ENCODE peak calls at places on chromosomes 5 and 9, in seven cellular contexts. One of them, this sample, is unnamed.

GRCh38 chr5:31033295-31033694 is 160.2 kb upstream of the CDH6 start:
- DNase-seq in NCI-H1417: no peak
- DNase-seq in stimulated activated CD4-positive, alpha-beta T cell treated with anti-CD3 and anti-CD28 coated beads, Interleukin-12 subunit alpha, Interleukin-12 subunit beta, amount 100 ng/mL, for 4 hours: no peak
- DNase-seq in NCI-H2171: no peak
- DNase-seq in dorsolateral prefrontal cortex: no peak
- DNase-seq in Right ventricle myocardium superior: no peak
- DNase-seq in mammary epithelial cell: no peak
- DNase-seq in this sample: no peak

GRCh38 chr9:4180907-4181605 is 118.8 kb downstream of the GLIS3 start:
- DNase-seq in dorsolateral prefrontal cortex: no peak
- DNase-seq in NCI-H1417: no peak
- DNase-seq in Right ventricle myocardium superior: peak; percentile 44
- DNase-seq in mammary epithelial cell: peak; percentile 32
- DNase-seq in stimulated activated CD4-positive, alpha-beta T cell treated with anti-CD3 and anti-CD28 coated beads, Interleukin-12 subunit alpha, Interleukin-12 subunit beta, amount 100 ng/mL, for 4 hours: no peak
- DNase-seq in NCI-H2171: peak; percentile 30
- DNase-seq in this sample: no peak

GRCh38 chr5:74294231-74294705 is 346.3 kb downstream of the ENC1 start:
- DNase-seq in stimulated activated CD4-positive, alpha-beta T cell treated with anti-CD3 and anti-CD28 coated beads, Interleukin-12 subunit alpha, Interleukin-12 subunit beta, amount 100 ng/mL, for 4 hours: no peak
- DNase-seq in mammary epithelial cell: no peak
- DNase-seq in NCI-H1417: no peak
- DNase-seq in Right ventricle myocardium superior: peak; percentile 47
- DNase-seq in dorsolateral prefrontal cortex: peak; percentile 80
- DNase-seq in NCI-H2171: no peak
- DNase-seq in this sample: peak; percentile 1

GRCh38 chr5:35665066-35665465 is 47.4 kb downstream of the SPEF2 start:
- DNase-seq in dorsolateral prefrontal cortex: no peak
- DNase-seq in mammary epithelial cell: no peak
- DNase-seq in NCI-H2171: no peak
- DNase-seq in NCI-H1417: no peak
- DNase-seq in stimulated activated CD4-positive, alpha-beta T cell treated with anti-CD3 and anti-CD28 coated beads, Interleukin-12 subunit alpha, Interleukin-12 subunit beta, amount 100 ng/mL, for 4 hours: no peak
- DNase-seq in Right ventricle myocardium superior: no peak
- DNase-seq in this sample: no peak

GRCh38 chr9:105296889-105297288 is 52.4 kb downstream of the SLC44A1 start:
- DNase-seq in NCI-H2171: no peak
- DNase-seq in mammary epithelial cell: peak; percentile 96
- DNase-seq in NCI-H1417: no peak
- DNase-seq in Right ventricle myocardium superior: no peak
- DNase-seq in stimulated activated CD4-positive, alpha-beta T cell treated with anti-CD3 and anti-CD28 coated beads, Interleukin-12 subunit alpha, Interleukin-12 subunit beta, amount 100 ng/mL, for 4 hours: no peak
- DNase-seq in dorsolateral prefrontal cortex: no peak
- DNase-seq in this sample: no peak

GRCh38 chr5:57989378-57989777 is 470.5 kb downstream of the PLK2 start:
- DNase-seq in dorsolateral prefrontal cortex: no peak
- DNase-seq in NCI-H2171: no peak
- DNase-seq in NCI-H1417: no peak
- DNase-seq in Right ventricle myocardium superior: no peak
- DNase-seq in mammary epithelial cell: peak; percentile 61
- DNase-seq in stimulated activated CD4-positive, alpha-beta T cell treated with anti-CD3 and anti-CD28 coated beads, Interleukin-12 subunit alpha, Interleukin-12 subunit beta, amount 100 ng/mL, for 4 hours: no peak
- DNase-seq in this sample: no peak

GRCh38 chr9:2570615-2571479 is 50.7 kb upstream of the VLDLR start:
- DNase-seq in mammary epithelial cell: peak; percentile 65
- DNase-seq in stimulated activated CD4-positive, alpha-beta T cell treated with anti-CD3 and anti-CD28 coated beads, Interleukin-12 subunit alpha, Interleukin-12 subunit beta, amount 100 ng/mL, for 4 hours: peak; percentile 1
- DNase-seq in NCI-H2171: peak; percentile 6
- DNase-seq in NCI-H1417: peak; percentile 62
- DNase-seq in dorsolateral prefrontal cortex: peak; percentile 26
- DNase-seq in Right ventricle myocardium superior: peak; percentile 94
- DNase-seq in this sample: no peak

GRCh38 chr5:176832162-176832561 is 21.8 kb downstream of the UNC5A start:
- DNase-seq in dorsolateral prefrontal cortex: no peak
- DNase-seq in NCI-H1417: no peak
- DNase-seq in mammary epithelial cell: no peak
- DNase-seq in Right ventricle myocardium superior: no peak
- DNase-seq in NCI-H2171: no peak
- DNase-seq in stimulated activated CD4-positive, alpha-beta T cell treated with anti-CD3 and anti-CD28 coated beads, Interleukin-12 subunit alpha, Interleukin-12 subunit beta, amount 100 ng/mL, for 4 hours: no peak
- DNase-seq in this sample: no peak

GRCh38 chr5:172113036-172113435 is 75.0 kb downstream of the STK10 start:
- DNase-seq in NCI-H2171: no peak
- DNase-seq in NCI-H1417: no peak
- DNase-seq in dorsolateral prefrontal cortex: no peak
- DNase-seq in Right ventricle myocardium superior: no peak
- DNase-seq in stimulated activated CD4-positive, alpha-beta T cell treated with anti-CD3 and anti-CD28 coated beads, Interleukin-12 subunit alpha, Interleukin-12 subunit beta, amount 100 ng/mL, for 4 hours: peak; percentile 35
- DNase-seq in mammary epithelial cell: no peak
- DNase-seq in this sample: no peak

GRCh38 chr9:37914701-37915358 is 10.9 kb upstream of the SLC25A51 start:
- DNase-seq in stimulated activated CD4-positive, alpha-beta T cell treated with anti-CD3 and anti-CD28 coated beads, Interleukin-12 subunit alpha, Interleukin-12 subunit beta, amount 100 ng/mL, for 4 hours: no peak
- DNase-seq in NCI-H2171: no peak
- DNase-seq in NCI-H1417: no peak
- DNase-seq in mammary epithelial cell: no peak
- DNase-seq in Right ventricle myocardium superior: no peak
- DNase-seq in dorsolateral prefrontal cortex: no peak
- DNase-seq in this sample: no peak

GRCh38 chr5:98341038-98341710 is 432.3 kb upstream of the RGMB start:
- DNase-seq in Right ventricle myocardium superior: no peak
- DNase-seq in NCI-H2171: no peak
- DNase-seq in NCI-H1417: no peak
- DNase-seq in dorsolateral prefrontal cortex: no peak
- DNase-seq in mammary epithelial cell: peak; percentile 33
- DNase-seq in stimulated activated CD4-positive, alpha-beta T cell treated with anti-CD3 and anti-CD28 coated beads, Interleukin-12 subunit alpha, Interleukin-12 subunit beta, amount 100 ng/mL, for 4 hours: no peak
- DNase-seq in this sample: no peak

GRCh38 chr5:139177809-139178581 is 20.2 kb downstream of the SIL1 start:
- DNase-seq in dorsolateral prefrontal cortex: no peak
- DNase-seq in NCI-H1417: no peak
- DNase-seq in mammary epithelial cell: no peak
- DNase-seq in Right ventricle myocardium superior: peak; percentile 74
- DNase-seq in stimulated activated CD4-positive, alpha-beta T cell treated with anti-CD3 and anti-CD28 coated beads, Interleukin-12 subunit alpha, Interleukin-12 subunit beta, amount 100 ng/mL, for 4 hours: no peak
- DNase-seq in NCI-H2171: no peak
- DNase-seq in this sample: no peak

GRCh38 chr9:4689687-4690104 is 10.3 kb downstream of the CDC37L1 start:
- DNase-seq in stimulated activated CD4-positive, alpha-beta T cell treated with anti-CD3 and anti-CD28 coated beads, Interleukin-12 subunit alpha, Interleukin-12 subunit beta, amount 100 ng/mL, for 4 hours: no peak
- DNase-seq in NCI-H1417: no peak
- DNase-seq in mammary epithelial cell: peak; percentile 62
- DNase-seq in dorsolateral prefrontal cortex: peak; percentile 32
- DNase-seq in NCI-H2171: no peak
- DNase-seq in Right ventricle myocardium superior: no peak
- DNase-seq in this sample: no peak

GRCh38 chr5:73591102-73591695 is 25.7 kb downstream of the UTP15 start:
- DNase-seq in Right ventricle myocardium superior: no peak
- DNase-seq in stimulated activated CD4-positive, alpha-beta T cell treated with anti-CD3 and anti-CD28 coated beads, Interleukin-12 subunit alpha, Interleukin-12 subunit beta, amount 100 ng/mL, for 4 hours: no peak
- DNase-seq in mammary epithelial cell: peak; percentile 69
- DNase-seq in NCI-H1417: peak; percentile 48
- DNase-seq in dorsolateral prefrontal cortex: peak; percentile 22
- DNase-seq in NCI-H2171: peak; percentile 33
- DNase-seq in this sample: peak; percentile 20

GRCh38 chr5:163489745-163490075 is 15.7 kb upstream of the MAT2B start:
- DNase-seq in dorsolateral prefrontal cortex: no peak
- DNase-seq in mammary epithelial cell: no peak
- DNase-seq in stimulated activated CD4-positive, alpha-beta T cell treated with anti-CD3 and anti-CD28 coated beads, Interleukin-12 subunit alpha, Interleukin-12 subunit beta, amount 100 ng/mL, for 4 hours: no peak
- DNase-seq in NCI-H2171: no peak
- DNase-seq in Right ventricle myocardium superior: no peak
- DNase-seq in NCI-H1417: no peak
- DNase-seq in this sample: no peak

GRCh38 chr5:125088522-125089105 is 342.2 kb upstream of the ZNF608 start:
- DNase-seq in Right ventricle myocardium superior: no peak
- DNase-seq in NCI-H2171: no peak
- DNase-seq in mammary epithelial cell: no peak
- DNase-seq in dorsolateral prefrontal cortex: no peak
- DNase-seq in stimulated activated CD4-positive, alpha-beta T cell treated with anti-CD3 and anti-CD28 coated beads, Interleukin-12 subunit alpha, Interleukin-12 subunit beta, amount 100 ng/mL, for 4 hours: no peak
- DNase-seq in NCI-H1417: no peak
- DNase-seq in this sample: no peak

GRCh38 chr9:95505072-95505471 is 11.7 kb downstream of the PTCH1 start:
- DNase-seq in Right ventricle myocardium superior: no peak
- DNase-seq in NCI-H2171: no peak
- DNase-seq in dorsolateral prefrontal cortex: no peak
- DNase-seq in stimulated activated CD4-positive, alpha-beta T cell treated with anti-CD3 and anti-CD28 coated beads, Interleukin-12 subunit alpha, Interleukin-12 subunit beta, amount 100 ng/mL, for 4 hours: no peak
- DNase-seq in mammary epithelial cell: no peak
- DNase-seq in NCI-H1417: no peak
- DNase-seq in this sample: no peak

GRCh38 chr5:133083901-133084300 is 32.1 kb downstream of the HSPA4 start:
- DNase-seq in NCI-H1417: no peak
- DNase-seq in NCI-H2171: no peak
- DNase-seq in dorsolateral prefrontal cortex: no peak
- DNase-seq in mammary epithelial cell: no peak
- DNase-seq in stimulated activated CD4-positive, alpha-beta T cell treated with anti-CD3 and anti-CD28 coated beads, Interleukin-12 subunit alpha, Interleukin-12 subunit beta, amount 100 ng/mL, for 4 hours: no peak
- DNase-seq in Right ventricle myocardium superior: no peak
- DNase-seq in this sample: no peak

GRCh38 chr9:134296301-134297081 is 29.8 kb upstream of the RXRA start:
- DNase-seq in dorsolateral prefrontal cortex: no peak
- DNase-seq in stimulated activated CD4-positive, alpha-beta T cell treated with anti-CD3 and anti-CD28 coated beads, Interleukin-12 subunit alpha, Interleukin-12 subunit beta, amount 100 ng/mL, for 4 hours: no peak
- DNase-seq in Right ventricle myocardium superior: peak; percentile 40
- DNase-seq in NCI-H2171: no peak
- DNase-seq in NCI-H1417: no peak
- DNase-seq in mammary epithelial cell: no peak
- DNase-seq in this sample: no peak

GRCh38 chr5:61055434-61056006 is 106.7 kb downstream of the SMIM15 start:
- DNase-seq in NCI-H2171: peak; percentile 2
- DNase-seq in dorsolateral prefrontal cortex: no peak
- DNase-seq in NCI-H1417: peak; percentile 21
- DNase-seq in Right ventricle myocardium superior: no peak
- DNase-seq in stimulated activated CD4-positive, alpha-beta T cell treated with anti-CD3 and anti-CD28 coated beads, Interleukin-12 subunit alpha, Interleukin-12 subunit beta, amount 100 ng/mL, for 4 hours: no peak
- DNase-seq in mammary epithelial cell: peak; percentile 40
- DNase-seq in this sample: peak; percentile 4

GRCh38 chr9:127185931-127186781 is 63.7 kb upstream of the ANGPTL2 start:
- DNase-seq in NCI-H2171: no peak
- DNase-seq in Right ventricle myocardium superior: peak; percentile 93
- DNase-seq in stimulated activated CD4-positive, alpha-beta T cell treated with anti-CD3 and anti-CD28 coated beads, Interleukin-12 subunit alpha, Interleukin-12 subunit beta, amount 100 ng/mL, for 4 hours: no peak
- DNase-seq in dorsolateral prefrontal cortex: peak; percentile 93
- DNase-seq in mammary epithelial cell: no peak
- DNase-seq in NCI-H1417: no peak
- DNase-seq in this sample: no peak

GRCh38 chr9:9612270-9612669 is 1000.5 kb downstream of the PTPRD start:
- DNase-seq in stimulated activated CD4-positive, alpha-beta T cell treated with anti-CD3 and anti-CD28 coated beads, Interleukin-12 subunit alpha, Interleukin-12 subunit beta, amount 100 ng/mL, for 4 hours: no peak
- DNase-seq in NCI-H1417: peak; percentile 57
- DNase-seq in NCI-H2171: peak; percentile 50
- DNase-seq in Right ventricle myocardium superior: no peak
- DNase-seq in mammary epithelial cell: no peak
- DNase-seq in dorsolateral prefrontal cortex: no peak
- DNase-seq in this sample: no peak

GRCh38 chr5:71790433-71790832 is 71.4 kb downstream of the CARTPT start:
- DNase-seq in stimulated activated CD4-positive, alpha-beta T cell treated with anti-CD3 and anti-CD28 coated beads, Interleukin-12 subunit alpha, Interleukin-12 subunit beta, amount 100 ng/mL, for 4 hours: no peak
- DNase-seq in Right ventricle myocardium superior: no peak
- DNase-seq in NCI-H1417: no peak
- DNase-seq in mammary epithelial cell: no peak
- DNase-seq in NCI-H2171: no peak
- DNase-seq in dorsolateral prefrontal cortex: no peak
- DNase-seq in this sample: no peak

GRCh38 chr5:61563401-61563800 is 231.3 kb downstream of the ZSWIM6 start:
- DNase-seq in mammary epithelial cell: peak; percentile 6
- DNase-seq in dorsolateral prefrontal cortex: no peak
- DNase-seq in Right ventricle myocardium superior: no peak
- DNase-seq in NCI-H2171: no peak
- DNase-seq in NCI-H1417: no peak
- DNase-seq in stimulated activated CD4-positive, alpha-beta T cell treated with anti-CD3 and anti-CD28 coated beads, Interleukin-12 subunit alpha, Interleukin-12 subunit beta, amount 100 ng/mL, for 4 hours: no peak
- DNase-seq in this sample: no peak

GRCh38 chr5:106089073-106089472 is 1581.7 kb downstream of the EFNA5 start:
- DNase-seq in NCI-H1417: no peak
- DNase-seq in Right ventricle myocardium superior: no peak
- DNase-seq in stimulated activated CD4-positive, alpha-beta T cell treated with anti-CD3 and anti-CD28 coated beads, Interleukin-12 subunit alpha, Interleukin-12 subunit beta, amount 100 ng/mL, for 4 hours: no peak
- DNase-seq in NCI-H2171: no peak
- DNase-seq in dorsolateral prefrontal cortex: no peak
- DNase-seq in mammary epithelial cell: no peak
- DNase-seq in this sample: no peak

GRCh38 chr9:127968046-127968445 is 12.7 kb downstream of the EEIG1 start:
- DNase-seq in stimulated activated CD4-positive, alpha-beta T cell treated with anti-CD3 and anti-CD28 coated beads, Interleukin-12 subunit alpha, Interleukin-12 subunit beta, amount 100 ng/mL, for 4 hours: no peak
- DNase-seq in NCI-H2171: no peak
- DNase-seq in Right ventricle myocardium superior: no peak
- DNase-seq in NCI-H1417: no peak
- DNase-seq in dorsolateral prefrontal cortex: no peak
- DNase-seq in mammary epithelial cell: peak; percentile 86
- DNase-seq in this sample: no peak

GRCh38 chr9:130345009-130345992 is 79.7 kb downstream of the HMCN2 start:
- DNase-seq in stimulated activated CD4-positive, alpha-beta T cell treated with anti-CD3 and anti-CD28 coated beads, Interleukin-12 subunit alpha, Interleukin-12 subunit beta, amount 100 ng/mL, for 4 hours: no peak
- DNase-seq in Right ventricle myocardium superior: no peak
- DNase-seq in NCI-H2171: no peak
- DNase-seq in NCI-H1417: no peak
- DNase-seq in mammary epithelial cell: no peak
- DNase-seq in dorsolateral prefrontal cortex: no peak
- DNase-seq in this sample: no peak

GRCh38 chr9:124371183-124371582 is 44.1 kb downstream of the PSMB7 start:
- DNase-seq in mammary epithelial cell: peak; percentile 54
- DNase-seq in stimulated activated CD4-positive, alpha-beta T cell treated with anti-CD3 and anti-CD28 coated beads, Interleukin-12 subunit alpha, Interleukin-12 subunit beta, amount 100 ng/mL, for 4 hours: no peak
- DNase-seq in NCI-H1417: no peak
- DNase-seq in dorsolateral prefrontal cortex: no peak
- DNase-seq in Right ventricle myocardium superior: no peak
- DNase-seq in NCI-H2171: no peak
- DNase-seq in this sample: no peak

GRCh38 chr5:132812949-132813598 is at the start of gene SOWAHA:
- DNase-seq in Right ventricle myocardium superior: peak; percentile 42
- DNase-seq in NCI-H2171: peak; percentile 68
- DNase-seq in mammary epithelial cell: no peak
- DNase-seq in dorsolateral prefrontal cortex: peak; percentile 80
- DNase-seq in stimulated activated CD4-positive, alpha-beta T cell treated with anti-CD3 and anti-CD28 coated beads, Interleukin-12 subunit alpha, Interleukin-12 subunit beta, amount 100 ng/mL, for 4 hours: no peak
- DNase-seq in NCI-H1417: peak; percentile 72
- DNase-seq in this sample: no peak

GRCh38 chr9:1879501-1879900 is 135.6 kb upstream of the SMARCA2 start:
- DNase-seq in dorsolateral prefrontal cortex: no peak
- DNase-seq in NCI-H2171: no peak
- DNase-seq in NCI-H1417: no peak
- DNase-seq in stimulated activated CD4-positive, alpha-beta T cell treated with anti-CD3 and anti-CD28 coated beads, Interleukin-12 subunit alpha, Interleukin-12 subunit beta, amount 100 ng/mL, for 4 hours: no peak
- DNase-seq in Right ventricle myocardium superior: no peak
- DNase-seq in mammary epithelial cell: no peak
- DNase-seq in this sample: peak; percentile 16

GRCh38 chr5:167943353-167943752 is 348.1 kb upstream of the WWC1 start:
- DNase-seq in dorsolateral prefrontal cortex: no peak
- DNase-seq in mammary epithelial cell: no peak
- DNase-seq in NCI-H2171: no peak
- DNase-seq in stimulated activated CD4-positive, alpha-beta T cell treated with anti-CD3 and anti-CD28 coated beads, Interleukin-12 subunit alpha, Interleukin-12 subunit beta, amount 100 ng/mL, for 4 hours: no peak
- DNase-seq in Right ventricle myocardium superior: no peak
- DNase-seq in NCI-H1417: no peak
- DNase-seq in this sample: no peak

GRCh38 chr5:179261301-179262125 is 83.7 kb downstream of the ADAMTS2 start:
- DNase-seq in NCI-H2171: no peak
- DNase-seq in stimulated activated CD4-positive, alpha-beta T cell treated with anti-CD3 and anti-CD28 coated beads, Interleukin-12 subunit alpha, Interleukin-12 subunit beta, amount 100 ng/mL, for 4 hours: no peak
- DNase-seq in dorsolateral prefrontal cortex: no peak
- DNase-seq in NCI-H1417: no peak
- DNase-seq in Right ventricle myocardium superior: peak; percentile 48
- DNase-seq in mammary epithelial cell: no peak
- DNase-seq in this sample: no peak

GRCh38 chr5:83608122-83608521 is 112.5 kb downstream of the HAPLN1 start:
- DNase-seq in mammary epithelial cell: peak; percentile 21
- DNase-seq in NCI-H1417: peak; percentile 25
- DNase-seq in dorsolateral prefrontal cortex: peak; percentile 42
- DNase-seq in Right ventricle myocardium superior: no peak
- DNase-seq in NCI-H2171: no peak
- DNase-seq in stimulated activated CD4-positive, alpha-beta T cell treated with anti-CD3 and anti-CD28 coated beads, Interleukin-12 subunit alpha, Interleukin-12 subunit beta, amount 100 ng/mL, for 4 hours: no peak
- DNase-seq in this sample: peak; percentile 10

GRCh38 chr9:137136926-137137607 is 1.9 kb upstream of the GRIN1 start:
- DNase-seq in dorsolateral prefrontal cortex: no peak
- DNase-seq in NCI-H1417: peak; percentile 38
- DNase-seq in Right ventricle myocardium superior: no peak
- DNase-seq in NCI-H2171: peak; percentile 80
- DNase-seq in stimulated activated CD4-positive, alpha-beta T cell treated with anti-CD3 and anti-CD28 coated beads, Interleukin-12 subunit alpha, Interleukin-12 subunit beta, amount 100 ng/mL, for 4 hours: no peak
- DNase-seq in mammary epithelial cell: no peak
- DNase-seq in this sample: no peak

GRCh38 chr9:36991516-36992134 is 42.4 kb downstream of the PAX5 start:
- DNase-seq in mammary epithelial cell: peak; percentile 23
- DNase-seq in Right ventricle myocardium superior: no peak
- DNase-seq in dorsolateral prefrontal cortex: no peak
- DNase-seq in stimulated activated CD4-positive, alpha-beta T cell treated with anti-CD3 and anti-CD28 coated beads, Interleukin-12 subunit alpha, Interleukin-12 subunit beta, amount 100 ng/mL, for 4 hours: peak; percentile 36
- DNase-seq in NCI-H1417: peak; percentile 2
- DNase-seq in NCI-H2171: no peak
- DNase-seq in this sample: peak; percentile 35

GRCh38 chr9:17795708-17796107 is 216.8 kb downstream of the SH3GL2 start:
- DNase-seq in NCI-H2171: no peak
- DNase-seq in Right ventricle myocardium superior: no peak
- DNase-seq in mammary epithelial cell: no peak
- DNase-seq in NCI-H1417: no peak
- DNase-seq in stimulated activated CD4-positive, alpha-beta T cell treated with anti-CD3 and anti-CD28 coated beads, Interleukin-12 subunit alpha, Interleukin-12 subunit beta, amount 100 ng/mL, for 4 hours: no peak
- DNase-seq in dorsolateral prefrontal cortex: no peak
- DNase-seq in this sample: no peak

GRCh38 chr9:87883990-87884389 is 1.3 kb downstream of the SPATA31E1 start:
- DNase-seq in Right ventricle myocardium superior: no peak
- DNase-seq in NCI-H1417: no peak
- DNase-seq in NCI-H2171: no peak
- DNase-seq in stimulated activated CD4-positive, alpha-beta T cell treated with anti-CD3 and anti-CD28 coated beads, Interleukin-12 subunit alpha, Interleukin-12 subunit beta, amount 100 ng/mL, for 4 hours: no peak
- DNase-seq in mammary epithelial cell: no peak
- DNase-seq in dorsolateral prefrontal cortex: no peak
- DNase-seq in this sample: no peak

GRCh38 chr9:37121881-37122280 is 1.5 kb downstream of the ZCCHC7 start:
- DNase-seq in dorsolateral prefrontal cortex: no peak
- DNase-seq in mammary epithelial cell: no peak
- DNase-seq in stimulated activated CD4-positive, alpha-beta T cell treated with anti-CD3 and anti-CD28 coated beads, Interleukin-12 subunit alpha, Interleukin-12 subunit beta, amount 100 ng/mL, for 4 hours: no peak
- DNase-seq in NCI-H2171: no peak
- DNase-seq in Right ventricle myocardium superior: no peak
- DNase-seq in NCI-H1417: no peak
- DNase-seq in this sample: no peak

This sample was measured in GM12891.